ENCODE peak calls at places on chromosome 14, in six cellular contexts. V is H9, P is kidney epithelial cell, B is bronchial epithelial cell, W is AG10803, D is PC-3. H is an unnamed sample.

GRCh38 chr14:40574780-40575179 is 1031.9 kb upstream of the LRFN5 start:
- DNase-seq in P (no peak), B (no peak), V (no peak), W (no peak), D (no peak), H (no peak)

GRCh38 chr14:64645220-64645891 is 58.9 kb upstream of the PLEKHG3 start:
- DNase-seq in V (peak; percentile 74), D (no peak), W (peak; percentile 100), B (no peak), P (peak; percentile 74), H (peak; percentile 74)

GRCh38 chr14:68549057-68549421 is 243.8 kb downstream of the ZFP36L1 start:
- DNase-seq in D (peak; percentile 50), W (peak; percentile 83), P (no peak), B (peak; percentile 61), V (no peak), H (peak; percentile 94)

GRCh38 chr14:52033131-52033642 is 35.7 kb downstream of the NID2 start:
- DNase-seq in W (peak; percentile 74), B (no peak), P (no peak), V (no peak), D (no peak), H (no peak)

GRCh38 chr14:32022938-32023466 is 54.1 kb upstream of the ARHGAP5 start:
- DNase-seq in W (no peak), P (no peak), D (no peak), V (no peak), B (peak; percentile 12), H (peak; percentile 75)

GRCh38 chr14:69320581-69321365 is 60.8 kb downstream of the GALNT16 start:
- DNase-seq in D (no peak), P (no peak), B (no peak), V (no peak), W (no peak), H (no peak)

GRCh38 chr14:69895109-69895508 is 15.9 kb downstream of the SMOC1 start:
- DNase-seq in P (no peak), W (peak; percentile 2), B (no peak), D (no peak), V (no peak), H (no peak)

GRCh38 chr14:79018846-79019245 is 848.7 kb downstream of the NRXN3 start:
- DNase-seq in B (peak; percentile 80), V (no peak), P (no peak), D (peak; percentile 25), W (peak; percentile 24), H (no peak)

GRCh38 chr14:81801921-81802320 is 268.3 kb upstream of the SEL1L start:
- DNase-seq in D (no peak), B (no peak), P (no peak), W (peak; percentile 0), V (no peak), H (no peak)

GRCh38 chr14:58717211-58717610 is 79.4 kb downstream of the DACT1 start:
- DNase-seq in B (no peak), D (no peak), P (no peak), V (no peak), W (no peak), H (no peak)

GRCh38 chr14:45134051-45134958 is at the start of gene FKBP3:
- DNase-seq in D (peak; percentile 99), W (peak; percentile 99), V (peak; percentile 98), B (peak; percentile 97), P (peak; percentile 98), H (peak; percentile 99)
- TF ChIP-seq CTCF in D (peak; percentile 61), W (peak; percentile 25), V (peak; percentile 31), B (peak; percentile 23), P (peak; percentile 5), H (no peak)

DNA sequence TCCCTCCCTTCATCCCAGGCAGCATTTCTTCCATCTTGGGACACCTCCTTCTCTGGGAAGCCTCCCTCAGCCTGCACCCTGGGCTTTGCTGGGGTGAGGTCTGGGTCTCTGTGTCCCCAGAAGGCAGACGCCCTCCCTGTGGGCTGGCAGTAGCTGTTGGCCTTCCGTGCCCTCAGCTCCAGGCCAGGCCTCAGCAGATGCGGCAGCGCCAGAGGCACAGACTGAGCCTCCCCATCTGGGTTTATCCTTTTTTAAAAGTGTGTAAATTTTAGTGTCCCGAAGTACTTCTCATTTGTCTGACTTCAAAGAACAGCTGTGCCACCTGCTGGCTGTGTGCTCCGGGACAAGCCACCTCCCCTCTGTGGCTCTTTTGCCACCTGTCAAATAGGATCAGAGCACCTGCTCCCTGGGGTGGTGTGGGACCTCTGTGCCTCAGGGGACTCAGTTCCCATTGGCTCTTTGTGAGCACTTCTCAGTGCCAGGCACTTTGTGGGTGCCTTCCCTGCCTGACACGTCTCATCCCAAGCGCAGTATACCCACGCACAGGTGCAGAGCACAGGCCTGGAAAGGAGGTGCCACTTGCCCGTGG is 11.1 kb downstream of the EXOC3L4 start:
- DNase-seq in W (no peak), V (no peak), P (no peak), B (no peak), D (peak; percentile 55), H (no peak)
- TF ChIP-seq CTCF in W (no peak), V (no peak), P (peak; percentile 9), B (peak; percentile 28), D (peak; percentile 57), H (no peak)

GRCh38 chr14:92135269-92135668 is 13.5 kb downstream of the CPSF2 start:
- DNase-seq in B (peak; percentile 44), V (no peak), W (peak; percentile 61), D (peak; percentile 43), P (no peak), H (peak; percentile 38)
- TF ChIP-seq CTCF in B (peak; percentile 39), V (peak; percentile 57), W (peak; percentile 70), D (peak; percentile 77), P (peak; percentile 40), H (peak; percentile 40)

GRCh38 chr14:72736348-72736747 is 157.6 kb downstream of the DPF3 start:
- DNase-seq in V (no peak), D (peak; percentile 27), W (peak; percentile 95), B (no peak), P (no peak), H (peak; percentile 24)
- TF ChIP-seq CTCF in V (peak; percentile 15), D (peak; percentile 47), W (peak; percentile 49), B (no peak), P (no peak), H (no peak)

GRCh38 chr14:37565550-37565949 is 29.5 kb downstream of the FOXA1 start:
- DNase-seq in W (no peak), V (no peak), D (peak; percentile 59), P (no peak), B (no peak), H (no peak)
- TF ChIP-seq CTCF in W (no peak), V (peak; percentile 69), D (peak; percentile 95), P (peak; percentile 22), B (peak; percentile 10), H (no peak)

DNA sequence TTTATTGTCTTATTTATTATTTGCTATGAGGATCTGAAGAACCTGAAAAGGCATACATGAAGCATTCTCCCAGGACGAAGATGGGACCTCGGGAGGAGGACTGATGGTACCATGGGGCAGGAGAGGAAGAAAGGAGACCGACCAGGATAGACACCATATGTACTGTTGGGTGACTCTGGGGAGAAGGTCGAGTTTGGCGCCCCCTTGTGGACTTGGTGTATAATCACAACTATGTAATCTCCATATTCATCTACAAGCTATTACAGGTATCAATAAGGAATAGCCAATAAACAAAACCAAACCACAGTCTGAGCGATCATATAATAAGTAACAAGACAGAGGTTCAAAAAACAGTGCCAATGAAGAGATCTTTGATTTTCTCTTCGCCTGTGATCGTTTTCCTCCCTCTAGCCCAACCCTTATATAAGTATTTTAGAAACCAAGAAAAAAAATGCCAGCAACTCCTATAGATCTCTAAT is 139.1 kb downstream of the SPTSSA start:
- DNase-seq in P (no peak), D (peak; percentile 68), W (peak; percentile 49), V (peak; percentile 68), B (peak; percentile 35), H (peak; percentile 85)
- TF ChIP-seq CTCF in P (peak; percentile 69), D (peak; percentile 92), W (peak; percentile 77), V (peak; percentile 84), B (peak; percentile 77), H (peak; percentile 75)

GRCh38 chr14:102591944-102592772 is at the start of gene RCOR1:
- DNase-seq in V (peak; percentile 98), P (peak; percentile 70), W (peak; percentile 99), B (peak; percentile 81), D (peak; percentile 97), H (peak; percentile 97)

GRCh38 chr14:102591372-102591943 is 991 bp upstream of the RCOR1 start:
- DNase-seq in V (no peak), P (no peak), W (no peak), D (no peak), B (no peak), H (peak; percentile 34)

GRCh38 chr14:102588821-102589220 is 3.6 kb upstream of the RCOR1 start:
- DNase-seq in B (no peak), P (no peak), W (no peak), D (no peak), V (no peak), H (no peak)

GRCh38 chr14:102589761-102590290 is 2.6 kb upstream of the RCOR1 start:
- DNase-seq in D (no peak), W (no peak), B (no peak), P (no peak), V (no peak), H (no peak)

DNA sequence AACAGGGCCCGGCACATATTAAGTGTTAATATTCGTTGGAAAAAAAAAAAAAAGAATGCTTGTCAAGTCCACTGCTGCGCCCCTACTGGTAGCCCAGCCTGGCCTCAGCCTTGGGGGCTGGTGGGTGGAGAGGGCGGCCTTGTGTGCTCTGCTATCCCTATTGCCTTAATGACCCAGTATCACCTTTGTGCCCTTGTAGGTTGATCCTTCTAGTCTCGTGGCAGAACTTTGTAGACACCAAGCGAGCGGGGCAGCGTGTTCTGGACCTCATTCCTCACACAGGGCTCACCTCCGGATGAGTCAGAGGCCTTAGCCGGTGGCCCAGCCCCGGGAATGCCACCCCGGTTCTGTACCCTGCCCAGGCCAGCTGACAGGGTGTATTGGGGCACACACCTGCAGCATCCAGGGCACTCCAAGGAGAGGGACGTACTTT is 1.8 kb upstream of the RCOR1 start:
- DNase-seq in W (no peak), D (peak; percentile 73), P (no peak), B (peak; percentile 59), V (peak; percentile 83), H (peak; percentile 64)
- TF ChIP-seq CTCF in W (peak; percentile 54), D (peak; percentile 45), P (peak; percentile 72), B (peak; percentile 62), V (peak; percentile 75), H (peak; percentile 44)

GRCh38 chr14:93184391-93185332 is at the start of the genes LYSET and MOAP1:
- DNase-seq in B (peak; percentile 69), D (peak; percentile 81), W (peak; percentile 84), P (no peak), V (peak; percentile 93), H (peak; percentile 79)
- TF ChIP-seq CTCF in B (peak; percentile 18), D (no peak), W (no peak), P (no peak), V (peak; percentile 52), H (no peak)

GRCh38 chr14:100384277-100384676 is 61.1 kb downstream of the SLC25A47 start:
- DNase-seq in P (no peak), D (no peak), W (no peak), V (no peak), B (no peak), H (no peak)

GRCh38 chr14:100386846-100387245 is 63.7 kb downstream of the SLC25A47 start:
- DNase-seq in B (no peak), P (no peak), V (no peak), D (no peak), W (no peak), H (no peak)

GRCh38 chr14:100383727-100384158 is 60.6 kb downstream of the SLC25A47 start:
- DNase-seq in D (peak; percentile 76), W (peak; percentile 43), V (peak; percentile 83), B (no peak), P (no peak), H (peak; percentile 77)

GRCh38 chr14:100386121-100386520 is 63.0 kb downstream of the SLC25A47 start:
- DNase-seq in B (no peak), D (no peak), V (no peak), P (no peak), W (no peak), H (no peak)

GRCh38 chr14:100384819-100385813 is 62.0 kb downstream of the SLC25A47 start:
- DNase-seq in W (peak; percentile 71), P (no peak), D (peak; percentile 75), V (no peak), B (peak; percentile 52), H (peak; percentile 55)
- TF ChIP-seq CTCF in W (peak; percentile 59), P (peak; percentile 36), D (peak; percentile 91), V (peak; percentile 57), B (peak; percentile 29), H (peak; percentile 60)